ENCODE peak calls at places on chromosomes 11 and 22, in eight cellular contexts. A is PC-9; R is PC-3; M is CD4-positive, CD25-positive, alpha-beta regulatory T cell; D is RWPE2; Q is brain microvascular endothelial cell; S is GM23248; Z is transverse colon. X is an unnamed sample. For H3K36me3, the result is how much of the 10 kb centered on the place peaks cover.

GRCh38 chr22:35830305-35830704 is 112.6 kb downstream of the APOL5 start:
- DNase-seq in Q (no peak), M (no peak), Z (no peak), A (no peak), R (no peak), S (no peak), D (no peak), X (no peak)

GRCh38 chr22:42959472-42960145 is 55.3 kb downstream of the PACSIN2 start:
- DNase-seq in D (no peak), A (peak), R (no peak), Q (peak), S (peak), M (no peak), Z (peak), X (no peak)

GRCh38 chr11:61126266-61126665 is 24.0 kb downstream of the CD5 start:
- DNase-seq in R (no peak), Q (no peak), D (no peak), M (no peak), A (no peak), Z (no peak), S (no peak), X (no peak)

GRCh38 chr11:126193038-126193478 is 18.4 kb downstream of the RPUSD4 start:
- DNase-seq in D (no peak), Z (no peak), R (no peak), A (no peak), S (no peak), Q (no peak), M (no peak), X (no peak)

GRCh38 chr11:122937978-122938377 is 43.7 kb downstream of the BSX start:
- DNase-seq in R (no peak), Z (no peak), A (no peak), M (no peak), Q (no peak), S (no peak), D (no peak), X (no peak)

GRCh38 chr11:43948341-43949185 is 6.1 kb downstream of the C11orf96 start:
- DNase-seq in Z (no peak), A (no peak), S (no peak), M (no peak), D (no peak), R (no peak), Q (no peak), X (no peak)

GRCh38 chr11:19258651-19259230 is 18.0 kb upstream of the E2F8 start:
- DNase-seq in D (no peak), Q (no peak), S (no peak), Z (no peak), A (no peak), R (no peak), M (no peak), X (no peak)

GRCh38 chr11:62260261-62260953 is 9.6 kb upstream of the SCGB2A2 start:
- DNase-seq in R (no peak), Q (no peak), A (no peak), Z (no peak), D (no peak), M (no peak), S (no peak), X (no peak)

GRCh38 chr11:4890279-4890678 is 8.6 kb downstream of the OR51T1 start:
- DNase-seq in M (no peak), S (no peak), Q (peak), A (no peak), D (no peak), Z (no peak), R (no peak), X (no peak)

GRCh38 chr11:14638561-14638960 is 5.0 kb upstream of the PDE3B start:
- DNase-seq in D (no peak), Q (no peak), A (no peak), Z (peak), M (no peak), R (no peak), S (no peak), X (no peak)

GRCh38 chr11:111652184-111652583 is 49.9 kb downstream of the SIK2 start:
- DNase-seq in Q (no peak), D (no peak), R (no peak), S (no peak), A (no peak), Z (no peak), M (no peak), X (no peak)
- H3K27ac ChIP-seq in Q (no peak), D (peak), R (no peak), S (no peak), A (no peak), Z (no peak), M (no peak), X (no peak)

GRCh38 chr11:27008811-27009535 is 15.1 kb downstream of the FIBIN start:
- DNase-seq in Z (no peak), M (no peak), R (no peak), D (no peak), A (no peak), S (no peak), Q (no peak), X (no peak)
- H3K4me3 ChIP-seq in Z (no peak), M (no peak), R (no peak), D (no peak), A (no peak), S (no peak), Q (no peak), X (no peak)

GRCh38 chr11:47870404-47870803 is 22.3 kb upstream of the NUP160 start:
- DNase-seq in S (no peak), D (no peak), Q (no peak), Z (no peak), M (no peak), R (no peak), A (no peak), X (no peak)
- H3K36me3 ChIP-seq in S (under half), D (under half), Q (under half), Z (under half), M (under half), R (under half), A (under half), X (under half)

GRCh38 chr22:25564320-25564978 is at the start of gene GRK3:
- DNase-seq in A (peak), D (peak), R (no peak), Z (peak), S (peak), Q (peak), M (peak), X (peak)
- H3K27ac ChIP-seq in A (no peak), D (no peak), R (no peak), Z (peak), S (no peak), Q (no peak), M (peak), X (no peak)

GRCh38 chr22:23187871-23188700 is 7.8 kb downstream of the BCR start:
- DNase-seq in Z (no peak), Q (no peak), A (no peak), S (peak), M (no peak), R (no peak), D (no peak), X (no peak)
- H3K4me3 ChIP-seq in Z (no peak), Q (no peak), A (no peak), S (no peak), M (no peak), R (no peak), D (no peak), X (no peak)

DNA sequence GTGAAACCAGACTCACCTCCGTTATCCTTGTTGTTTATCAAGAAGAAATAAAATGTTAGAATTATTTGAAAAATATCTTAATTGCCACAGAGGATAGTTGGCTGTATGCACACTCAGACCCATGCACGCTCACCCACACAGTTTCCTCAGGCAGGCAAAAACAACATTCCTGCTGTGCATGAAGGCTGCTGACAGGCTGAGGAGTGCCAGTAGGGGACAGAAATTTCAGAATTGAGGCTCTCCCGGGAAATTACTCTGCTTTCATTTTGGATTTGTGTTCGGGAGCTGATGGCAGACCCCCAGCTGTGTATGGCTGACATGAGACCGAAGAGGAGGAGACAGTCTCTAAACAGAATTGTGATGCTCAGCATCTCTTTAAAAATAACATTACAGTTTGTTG is 87.5 kb downstream of the AMOTL1 start:
- DNase-seq in R (no peak), D (no peak), S (peak), A (no peak), M (no peak), Z (no peak), Q (no peak), X (no peak)
- H3K36me3 ChIP-seq in R (half or more), D (half or more), S (half or more), A (half or more), M (under half), Z (under half), Q (half or more), X (under half)

GRCh38 chr22:50186789-50187523 is 1.2 kb downstream of the TRABD start:
- DNase-seq in Q (no peak), S (peak), M (no peak), A (no peak), D (no peak), R (peak), Z (peak), X (no peak)

GRCh38 chr22:50188356-50188755 is 2.6 kb downstream of the TRABD start:
- DNase-seq in Q (no peak), R (no peak), S (no peak), D (no peak), A (no peak), Z (no peak), M (no peak), X (no peak)

GRCh38 chr22:50184541-50185383 is 951 bp upstream of the TRABD start:
- DNase-seq in S (no peak), R (no peak), Q (no peak), Z (no peak), D (no peak), M (no peak), A (no peak), X (no peak)

GRCh38 chr22:50185384-50186087 is at the start of gene TRABD:
- DNase-seq in D (no peak), S (peak), M (peak), R (peak), Q (peak), Z (peak), A (peak), X (peak)

DNA sequence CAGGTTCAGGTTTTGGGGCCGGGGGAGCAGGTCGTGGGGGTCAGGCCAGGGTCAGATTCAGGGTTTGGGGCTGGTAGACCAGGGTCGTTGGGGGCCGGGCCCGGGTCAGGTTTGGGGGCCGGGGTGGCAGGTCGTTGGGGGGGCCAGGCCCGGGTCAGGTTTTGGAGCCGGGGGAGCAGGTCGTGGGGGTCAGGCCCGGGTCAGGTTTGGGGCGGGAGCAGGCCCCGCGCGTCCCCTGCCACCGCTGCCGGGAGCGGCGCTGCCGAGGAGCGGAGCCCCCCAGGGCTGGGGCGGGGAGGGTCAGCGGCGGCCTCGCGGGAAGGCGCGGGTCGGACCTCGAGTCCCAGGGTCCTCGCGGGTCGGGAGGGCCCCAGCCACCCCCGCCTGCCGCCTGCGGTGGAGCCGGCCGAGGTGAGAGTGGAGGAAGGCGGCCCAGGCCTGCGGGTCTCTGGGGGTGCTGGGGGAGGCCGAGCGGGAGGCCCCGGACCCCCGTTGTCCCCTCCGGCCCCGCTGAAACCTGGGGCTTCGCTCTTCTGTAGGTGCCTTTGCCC is 543 bp downstream of the TRABD start:
- DNase-seq in Z (no peak), D (no peak), S (no peak), M (no peak), Q (no peak), A (no peak), R (no peak), X (no peak)
- H3K27ac ChIP-seq in Z (peak), D (peak), S (peak), M (peak), Q (no peak), A (no peak), R (peak), X (peak)

DNA sequence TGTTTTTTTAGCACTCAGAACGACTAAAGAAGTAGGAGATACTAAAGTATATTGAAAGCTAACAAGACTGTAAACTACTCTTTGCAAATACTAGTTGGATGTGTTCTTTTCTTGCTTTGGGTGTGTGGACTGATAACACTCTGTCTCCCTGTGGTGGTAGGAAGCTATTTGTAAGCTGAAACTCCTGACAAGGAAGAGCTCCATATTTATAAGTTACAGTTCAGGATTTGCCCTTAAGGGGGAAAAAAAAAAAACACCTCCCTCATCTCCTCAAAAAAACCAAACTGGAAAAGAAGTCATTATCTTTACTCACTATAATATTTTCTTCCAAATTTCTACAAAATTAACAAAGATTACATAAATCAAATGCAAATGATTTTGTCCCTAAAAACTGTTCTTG is 94.9 kb downstream of the LARGE2 start:
- DNase-seq in M (no peak), R (no peak), D (no peak), Z (no peak), Q (no peak), A (no peak), S (no peak), X (no peak)
- H3K4me3 ChIP-seq in M (no peak), R (no peak), D (no peak), Z (no peak), Q (no peak), A (no peak), S (no peak), X (no peak)

GRCh38 chr11:678297-678696 is 16.7 kb downstream of the DEAF1 start:
- DNase-seq in M (no peak), S (no peak), D (no peak), R (no peak), Q (no peak), Z (no peak), A (no peak), X (no peak)
- H3K36me3 ChIP-seq in M (under half), S (under half), D (half or more), R (under half), Q (under half), Z (under half), A (under half), X (under half)

DNA sequence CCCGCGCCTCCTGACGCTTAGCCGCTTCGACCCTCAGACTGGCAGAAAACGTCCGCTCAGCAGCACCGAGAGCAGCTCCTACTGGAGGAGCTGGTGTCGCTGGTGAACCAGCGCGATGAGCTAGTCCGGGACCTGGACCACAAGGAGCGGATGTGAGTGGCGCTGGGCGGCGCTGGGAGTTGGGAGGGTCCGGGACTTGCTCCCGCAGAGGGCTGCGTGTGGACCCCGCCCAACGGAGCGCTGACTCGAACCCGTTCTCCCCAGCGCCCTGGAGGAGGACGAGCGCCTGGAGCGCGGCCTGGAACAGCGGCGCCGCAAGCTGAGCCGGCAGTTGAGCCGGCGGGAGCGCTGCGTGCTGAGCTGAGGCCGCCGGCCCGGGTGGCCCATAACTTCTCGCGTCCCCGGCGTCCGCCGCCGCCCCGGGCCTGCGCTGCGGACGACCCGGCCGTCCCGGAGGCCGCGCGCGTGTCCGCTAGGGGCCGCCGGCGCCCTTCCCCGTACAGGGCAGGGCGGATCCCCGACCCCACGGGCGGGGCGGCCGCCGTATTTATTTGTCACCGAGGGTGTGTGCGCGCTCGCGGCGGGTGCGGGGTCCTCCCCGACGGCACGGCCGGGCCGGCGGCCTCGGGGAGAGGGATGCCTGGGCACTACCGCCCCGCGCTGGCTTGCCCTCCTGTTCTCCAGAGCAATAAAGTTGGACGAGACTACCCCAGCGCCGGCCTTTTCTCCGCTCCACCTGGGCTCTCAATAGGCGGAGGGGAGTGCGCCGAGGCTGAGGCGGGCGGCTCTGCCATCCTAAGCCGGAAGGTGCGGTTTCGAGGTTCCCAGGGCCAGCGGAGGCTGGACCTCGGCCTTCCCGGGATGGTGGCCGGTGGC is 3.4 kb downstream of the KCNK7 start:
- DNase-seq in R (no peak), Z (peak), S (no peak), Q (no peak), M (no peak), D (no peak), A (no peak), X (no peak)
- H3K27ac ChIP-seq in R (no peak), Z (peak), S (no peak), Q (no peak), M (no peak), D (peak), A (no peak), X (no peak)